ENCODE peak calls at places on chromosomes 6 and 20, in four cellular contexts. One of them, this sample, is unnamed.

GRCh38 chr6:67679566-67680296 is 955.4 kb upstream of the ADGRB3 start:
- DNase-seq in mesendoderm: no peak
- DNase-seq in mesenchymal stem cell: no peak
- DNase-seq in IMR-90: no peak
- DNase-seq in this sample: no peak

GRCh38 chr6:157034433-157035230 is 257.5 kb downstream of the ARID1B start:
- DNase-seq in mesendoderm: peak
- DNase-seq in IMR-90: peak
- DNase-seq in mesenchymal stem cell: peak
- DNase-seq in this sample: no peak

GRCh38 chr6:47352169-47352568 is 42.5 kb upstream of the TNFRSF21 start:
- DNase-seq in IMR-90: no peak
- DNase-seq in mesenchymal stem cell: no peak
- DNase-seq in mesendoderm: peak
- DNase-seq in this sample: no peak

GRCh38 chr20:41203660-41204059 is 66.3 kb downstream of the PLCG1 start:
- DNase-seq in mesenchymal stem cell: no peak
- DNase-seq in mesendoderm: no peak
- DNase-seq in IMR-90: no peak
- DNase-seq in this sample: no peak

GRCh38 chr6:36595168-36595818 is 1.1 kb downstream of the SRSF3 start:
- DNase-seq in mesendoderm: peak
- DNase-seq in mesenchymal stem cell: peak
- DNase-seq in IMR-90: peak
- DNase-seq in this sample: no peak

GRCh38 chr6:144331610-144332009 is 46.5 kb downstream of the UTRN start:
- DNase-seq in IMR-90: peak
- DNase-seq in mesendoderm: peak
- DNase-seq in mesenchymal stem cell: peak
- DNase-seq in this sample: no peak

GRCh38 chr6:42369568-42369967 is 82.2 kb downstream of the TRERF1 start:
- DNase-seq in IMR-90: no peak
- DNase-seq in mesendoderm: no peak
- DNase-seq in mesenchymal stem cell: no peak
- DNase-seq in this sample: no peak

GRCh38 chr20:58651548-58651822 is 402 bp downstream of the STX16 start:
- DNase-seq in mesendoderm: peak
- DNase-seq in IMR-90: peak
- DNase-seq in mesenchymal stem cell: no peak
- DNase-seq in this sample: peak

GRCh38 chr6:4301871-4302270 is 166.5 kb upstream of the ECI2 start:
- DNase-seq in mesendoderm: no peak
- DNase-seq in IMR-90: no peak
- DNase-seq in mesenchymal stem cell: no peak
- DNase-seq in this sample: no peak

GRCh38 chr6:155439376-155439775 is 16.3 kb downstream of the NOX3 start:
- DNase-seq in mesendoderm: no peak
- DNase-seq in mesenchymal stem cell: no peak
- DNase-seq in IMR-90: no peak
- DNase-seq in this sample: no peak

DNA sequence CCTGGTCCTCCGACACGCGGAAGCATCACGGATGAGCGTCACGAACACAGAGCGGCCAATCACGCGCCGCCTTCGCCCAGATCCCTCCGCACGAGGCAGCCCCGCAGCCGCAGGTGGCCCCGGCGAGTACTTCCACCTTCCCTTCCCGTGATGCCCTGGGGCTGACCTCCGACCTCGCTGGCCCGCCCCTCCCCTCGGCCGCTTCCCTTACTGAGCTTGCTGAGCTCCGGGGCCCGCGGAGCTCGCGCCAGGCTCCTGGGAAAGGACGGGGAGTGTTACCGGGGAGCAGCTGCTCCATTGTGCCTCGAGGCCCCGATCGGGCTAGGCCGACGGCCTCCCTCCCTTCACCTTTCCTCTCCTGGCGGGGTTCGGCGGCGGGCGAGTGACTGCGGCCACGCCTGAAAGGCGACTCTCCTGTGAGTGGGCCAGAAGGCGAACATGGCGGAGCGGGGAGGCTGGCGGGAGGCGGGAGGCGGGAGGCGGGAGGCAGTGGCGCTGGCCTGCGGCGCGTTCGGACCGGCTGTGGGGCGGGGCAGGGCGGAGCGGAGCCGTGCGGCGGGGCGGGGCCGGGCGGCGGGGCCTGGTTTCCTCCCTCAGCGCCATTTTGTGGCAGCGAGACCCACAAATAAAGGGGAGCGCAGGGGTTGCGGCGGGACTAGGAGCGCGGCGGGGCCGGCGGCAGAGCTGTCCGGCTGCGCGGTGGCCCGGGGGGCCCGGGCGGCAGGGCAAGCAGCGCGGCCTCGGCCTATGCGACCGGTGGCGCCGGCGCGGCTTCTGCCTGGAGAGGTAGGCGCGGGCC is at the start of gene WTAP:
- DNase-seq in mesendoderm: peak
- DNase-seq in IMR-90: peak
- DNase-seq in mesenchymal stem cell: peak
- DNase-seq in this sample: peak
- H4K8ac ChIP-seq in mesendoderm: peak
- H4K8ac ChIP-seq in IMR-90: peak
- H4K8ac ChIP-seq in mesenchymal stem cell: peak
- H4K8ac ChIP-seq in this sample: peak

DNA sequence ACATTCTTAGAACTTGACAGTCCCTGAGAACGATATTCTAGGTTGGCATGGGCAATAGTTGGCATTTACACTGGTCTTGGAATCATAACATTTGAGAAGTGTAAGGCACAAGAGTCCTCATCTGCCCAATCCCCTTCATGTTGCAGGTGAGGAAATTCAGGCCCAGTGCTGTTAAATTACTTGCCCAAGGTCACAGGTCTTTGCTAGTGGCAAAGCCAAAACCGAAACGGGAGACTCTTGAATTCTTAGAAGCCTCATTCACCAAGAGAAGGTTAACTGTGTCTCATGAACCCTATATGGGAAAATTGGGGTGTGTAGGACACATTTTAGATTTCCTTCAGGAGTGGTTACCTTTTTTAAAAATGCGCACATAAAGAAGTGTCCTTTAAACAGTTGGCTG is 7.2 kb downstream of the E2F3 start:
- DNase-seq in IMR-90: no peak
- DNase-seq in mesenchymal stem cell: no peak
- DNase-seq in mesendoderm: no peak
- DNase-seq in this sample: no peak
- H3K4me3 ChIP-seq in IMR-90: no peak
- H3K4me3 ChIP-seq in mesenchymal stem cell: no peak
- H3K4me3 ChIP-seq in mesendoderm: no peak
- H3K4me3 ChIP-seq in this sample: no peak

GRCh38 chr20:51001697-51002265 is 21.1 kb downstream of the KCNG1 start:
- DNase-seq in IMR-90: no peak
- DNase-seq in mesenchymal stem cell: no peak
- DNase-seq in mesendoderm: no peak
- DNase-seq in this sample: no peak
- H4K8ac ChIP-seq in IMR-90: no peak
- H4K8ac ChIP-seq in mesenchymal stem cell: no peak
- H4K8ac ChIP-seq in mesendoderm: no peak
- H4K8ac ChIP-seq in this sample: no peak

GRCh38 chr6:78131521-78131920 is 478.7 kb downstream of the MEI4 start:
- DNase-seq in mesendoderm: no peak
- DNase-seq in mesenchymal stem cell: no peak
- DNase-seq in IMR-90: no peak
- DNase-seq in this sample: no peak

DNA sequence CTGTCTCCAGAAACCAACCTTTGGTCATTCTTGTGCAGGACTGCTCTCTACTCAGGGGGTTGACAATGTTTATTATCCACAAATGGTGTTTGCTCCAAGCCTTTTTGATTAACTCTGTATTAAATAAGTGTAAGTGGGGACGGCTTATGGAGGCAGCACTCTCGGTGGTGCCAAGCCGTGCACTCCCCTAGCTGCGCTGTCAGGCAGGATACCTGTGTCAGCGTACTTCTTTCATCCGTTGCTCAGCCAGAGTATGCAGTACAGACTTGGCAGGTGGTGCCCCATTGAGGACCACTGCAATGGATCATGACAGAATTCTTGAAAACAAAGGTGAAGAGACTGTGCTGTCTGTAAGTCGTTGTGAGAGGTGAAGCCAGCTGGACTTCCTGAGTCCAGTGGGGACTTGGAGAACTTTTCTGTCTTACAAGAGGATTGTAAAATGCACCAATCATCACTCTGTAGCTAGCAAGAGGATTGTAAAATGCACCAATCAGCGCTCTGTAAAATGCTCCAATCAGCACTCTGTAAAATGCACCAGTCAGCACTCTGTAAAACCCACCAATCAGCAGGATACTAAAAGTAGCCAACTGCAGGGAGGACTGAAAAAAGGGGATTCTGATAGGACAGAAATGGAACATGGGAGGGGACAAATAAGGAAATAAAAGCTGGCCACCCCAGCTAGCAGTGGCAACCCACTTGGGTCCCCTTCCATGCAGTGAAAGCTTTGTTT is 480.0 kb downstream of the MEI4 start:
- DNase-seq in IMR-90: no peak
- DNase-seq in mesendoderm: no peak
- DNase-seq in mesenchymal stem cell: no peak
- DNase-seq in this sample: no peak
- H3K4me3 ChIP-seq in IMR-90: no peak
- H3K4me3 ChIP-seq in mesendoderm: no peak
- H3K4me3 ChIP-seq in mesenchymal stem cell: no peak
- H3K4me3 ChIP-seq in this sample: no peak

DNA sequence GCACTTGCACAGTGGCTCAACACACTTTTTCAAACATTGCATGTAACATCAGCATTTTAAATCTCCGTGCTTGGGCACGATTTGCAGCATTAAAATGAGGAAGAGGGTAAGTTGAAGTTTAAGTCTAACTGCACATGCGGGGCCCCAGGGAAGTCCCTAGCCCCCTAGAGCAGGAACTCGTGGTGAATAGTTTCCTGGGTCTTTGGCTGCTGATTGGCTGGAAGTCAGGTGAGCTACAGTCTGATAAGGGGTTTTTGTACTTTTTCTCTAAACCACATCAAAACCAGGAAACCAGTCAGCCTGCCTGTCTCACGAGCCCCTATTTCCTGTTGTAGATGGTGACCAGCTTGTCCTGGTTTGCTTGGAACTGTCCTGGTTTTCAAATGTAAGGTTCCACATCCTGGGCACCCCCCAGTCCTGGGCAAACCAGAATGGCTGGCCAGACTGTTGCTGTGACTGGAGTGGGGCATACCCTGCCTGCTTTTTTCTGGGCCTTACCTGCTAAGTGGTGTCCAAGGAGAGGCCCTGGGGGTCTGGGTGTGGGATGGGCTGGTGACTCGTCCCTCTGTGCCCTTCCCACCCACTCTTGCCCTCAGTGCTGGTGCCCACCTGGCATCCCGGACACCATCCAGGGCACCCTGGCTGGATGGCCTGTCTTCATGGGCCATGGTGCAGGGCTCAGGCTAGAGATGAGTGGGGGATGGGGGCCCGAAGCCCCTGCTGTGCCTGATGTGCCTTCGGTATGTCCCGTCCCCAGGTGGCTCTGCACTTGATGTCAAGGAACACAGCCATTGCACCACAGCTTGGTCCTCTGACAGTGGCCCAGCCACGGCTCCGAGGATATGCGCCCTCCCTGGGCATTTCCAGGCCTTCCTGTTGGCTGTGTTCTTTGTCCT is 31.8 kb downstream of the SUN5 start:
- DNase-seq in mesenchymal stem cell: no peak
- DNase-seq in IMR-90: no peak
- DNase-seq in mesendoderm: peak
- DNase-seq in this sample: no peak
- H4K8ac ChIP-seq in mesenchymal stem cell: no peak
- H4K8ac ChIP-seq in IMR-90: no peak
- H4K8ac ChIP-seq in mesendoderm: no peak
- H4K8ac ChIP-seq in this sample: no peak

GRCh38 chr20:53899351-53900167 is 170.8 kb downstream of the BCAS1 start:
- DNase-seq in mesendoderm: no peak
- DNase-seq in mesenchymal stem cell: peak
- DNase-seq in IMR-90: peak
- DNase-seq in this sample: no peak
- H3K4me3 ChIP-seq in mesendoderm: no peak
- H3K4me3 ChIP-seq in mesenchymal stem cell: no peak
- H3K4me3 ChIP-seq in IMR-90: no peak
- H3K4me3 ChIP-seq in this sample: no peak

This sample was measured in neuronal stem cell.